ENCODE peak calls at places on chromosomes 11 and 22, in seven cellular contexts. One of them, this sample, is unnamed.

GRCh38 chr11:77167111-77167626 is 39.1 kb downstream of the MYO7A start:
- DNase-seq in H9: no peak
- DNase-seq in neuronal stem cell: no peak
- DNase-seq in H1: no peak
- DNase-seq in trophoblast cell: peak; percentile 69
- DNase-seq in mesenchymal stem cell: no peak
- DNase-seq in IMR-90: no peak
- DNase-seq in this sample: peak; percentile 6

GRCh38 chr11:7495997-7496545 is 10.8 kb downstream of the OLFML1 start:
- DNase-seq in H1: no peak
- DNase-seq in trophoblast cell: peak; percentile 9
- DNase-seq in mesenchymal stem cell: no peak
- DNase-seq in IMR-90: no peak
- DNase-seq in neuronal stem cell: no peak
- DNase-seq in H9: no peak
- DNase-seq in this sample: no peak

GRCh38 chr11:86128914-86129313 is 60.0 kb upstream of the PICALM start:
- DNase-seq in H9: no peak
- DNase-seq in neuronal stem cell: no peak
- DNase-seq in mesenchymal stem cell: no peak
- DNase-seq in trophoblast cell: no peak
- DNase-seq in IMR-90: no peak
- DNase-seq in H1: no peak
- DNase-seq in this sample: no peak

GRCh38 chr11:123065634-123066033 is 3.7 kb upstream of the HSPA8 start:
- DNase-seq in trophoblast cell: no peak
- DNase-seq in H1: no peak
- DNase-seq in IMR-90: peak; percentile 82
- DNase-seq in mesenchymal stem cell: no peak
- DNase-seq in neuronal stem cell: no peak
- DNase-seq in H9: no peak
- DNase-seq in this sample: no peak

GRCh38 chr11:125070699-125071254 is 7.7 kb downstream of the SLC37A2 start:
- DNase-seq in trophoblast cell: peak; percentile 54
- DNase-seq in H9: no peak
- DNase-seq in IMR-90: peak; percentile 64
- DNase-seq in neuronal stem cell: no peak
- DNase-seq in H1: no peak
- DNase-seq in mesenchymal stem cell: peak; percentile 63
- DNase-seq in this sample: no peak

GRCh38 chr22:29665486-29665885 is 54.3 kb upstream of the CABP7 start:
- DNase-seq in IMR-90: no peak
- DNase-seq in mesenchymal stem cell: no peak
- DNase-seq in trophoblast cell: no peak
- DNase-seq in neuronal stem cell: no peak
- DNase-seq in H9: no peak
- DNase-seq in H1: no peak
- DNase-seq in this sample: no peak

GRCh38 chr11:7677071-7677470 is 3.8 kb upstream of the CYB5R2 start:
- DNase-seq in H1: no peak
- DNase-seq in IMR-90: peak; percentile 41
- DNase-seq in mesenchymal stem cell: peak; percentile 38
- DNase-seq in neuronal stem cell: no peak
- DNase-seq in trophoblast cell: peak; percentile 80
- DNase-seq in H9: no peak
- DNase-seq in this sample: peak; percentile 68

GRCh38 chr11:9099617-9100016 is 8.2 kb upstream of the SCUBE2 start:
- DNase-seq in IMR-90: no peak
- DNase-seq in H1: no peak
- DNase-seq in mesenchymal stem cell: no peak
- DNase-seq in neuronal stem cell: no peak
- DNase-seq in H9: no peak
- DNase-seq in trophoblast cell: no peak
- DNase-seq in this sample: no peak

GRCh38 chr11:121810291-121810690 is 305.7 kb downstream of the BLID start:
- DNase-seq in H1: no peak
- DNase-seq in trophoblast cell: no peak
- DNase-seq in H9: no peak
- DNase-seq in mesenchymal stem cell: peak; percentile 18
- DNase-seq in neuronal stem cell: no peak
- DNase-seq in IMR-90: peak; percentile 88
- DNase-seq in this sample: no peak

GRCh38 chr22:30868663-30869385 is 99.8 kb downstream of the MORC2 start:
- DNase-seq in H1: no peak
- DNase-seq in IMR-90: peak; percentile 75
- DNase-seq in H9: no peak
- DNase-seq in mesenchymal stem cell: no peak
- DNase-seq in neuronal stem cell: no peak
- DNase-seq in trophoblast cell: no peak
- DNase-seq in this sample: no peak

GRCh38 chr22:32796865-32797573 is 4.5 kb upstream of the TIMP3 start:
- DNase-seq in IMR-90: peak; percentile 83
- DNase-seq in trophoblast cell: peak; percentile 77
- DNase-seq in neuronal stem cell: peak; percentile 48
- DNase-seq in mesenchymal stem cell: peak; percentile 66
- DNase-seq in H1: no peak
- DNase-seq in H9: peak; percentile 68
- DNase-seq in this sample: peak; percentile 67

GRCh38 chr11:73539506-73540084 is 58.3 kb downstream of the FAM168A start:
- DNase-seq in neuronal stem cell: no peak
- DNase-seq in H1: no peak
- DNase-seq in H9: no peak
- DNase-seq in trophoblast cell: no peak
- DNase-seq in mesenchymal stem cell: no peak
- DNase-seq in IMR-90: no peak
- DNase-seq in this sample: no peak

GRCh38 chr11:8289426-8290047 is 25.9 kb upstream of the LMO1 start:
- DNase-seq in trophoblast cell: no peak
- DNase-seq in mesenchymal stem cell: no peak
- DNase-seq in IMR-90: no peak
- DNase-seq in neuronal stem cell: peak; percentile 54
- DNase-seq in H9: peak; percentile 17
- DNase-seq in H1: no peak
- DNase-seq in this sample: no peak

GRCh38 chr11:32122200-32122599 is 31.3 kb downstream of the RCN1 start:
- DNase-seq in IMR-90: no peak
- DNase-seq in trophoblast cell: no peak
- DNase-seq in H9: no peak
- DNase-seq in H1: no peak
- DNase-seq in mesenchymal stem cell: no peak
- DNase-seq in neuronal stem cell: no peak
- DNase-seq in this sample: no peak

GRCh38 chr11:32121012-32121411 is 30.1 kb downstream of the RCN1 start:
- DNase-seq in H9: no peak
- DNase-seq in IMR-90: no peak
- DNase-seq in neuronal stem cell: no peak
- DNase-seq in mesenchymal stem cell: no peak
- DNase-seq in trophoblast cell: no peak
- DNase-seq in H1: no peak
- DNase-seq in this sample: no peak

GRCh38 chr11:32116668-32117067 is 25.8 kb downstream of the RCN1 start:
- DNase-seq in H9: no peak
- DNase-seq in H1: no peak
- DNase-seq in neuronal stem cell: no peak
- DNase-seq in mesenchymal stem cell: no peak
- DNase-seq in trophoblast cell: no peak
- DNase-seq in IMR-90: no peak
- DNase-seq in this sample: no peak

GRCh38 chr11:32115406-32115805 is 24.5 kb downstream of the RCN1 start:
- DNase-seq in H9: no peak
- DNase-seq in neuronal stem cell: no peak
- DNase-seq in mesenchymal stem cell: no peak
- DNase-seq in trophoblast cell: no peak
- DNase-seq in IMR-90: no peak
- DNase-seq in H1: no peak
- DNase-seq in this sample: peak; percentile 22

DNA sequence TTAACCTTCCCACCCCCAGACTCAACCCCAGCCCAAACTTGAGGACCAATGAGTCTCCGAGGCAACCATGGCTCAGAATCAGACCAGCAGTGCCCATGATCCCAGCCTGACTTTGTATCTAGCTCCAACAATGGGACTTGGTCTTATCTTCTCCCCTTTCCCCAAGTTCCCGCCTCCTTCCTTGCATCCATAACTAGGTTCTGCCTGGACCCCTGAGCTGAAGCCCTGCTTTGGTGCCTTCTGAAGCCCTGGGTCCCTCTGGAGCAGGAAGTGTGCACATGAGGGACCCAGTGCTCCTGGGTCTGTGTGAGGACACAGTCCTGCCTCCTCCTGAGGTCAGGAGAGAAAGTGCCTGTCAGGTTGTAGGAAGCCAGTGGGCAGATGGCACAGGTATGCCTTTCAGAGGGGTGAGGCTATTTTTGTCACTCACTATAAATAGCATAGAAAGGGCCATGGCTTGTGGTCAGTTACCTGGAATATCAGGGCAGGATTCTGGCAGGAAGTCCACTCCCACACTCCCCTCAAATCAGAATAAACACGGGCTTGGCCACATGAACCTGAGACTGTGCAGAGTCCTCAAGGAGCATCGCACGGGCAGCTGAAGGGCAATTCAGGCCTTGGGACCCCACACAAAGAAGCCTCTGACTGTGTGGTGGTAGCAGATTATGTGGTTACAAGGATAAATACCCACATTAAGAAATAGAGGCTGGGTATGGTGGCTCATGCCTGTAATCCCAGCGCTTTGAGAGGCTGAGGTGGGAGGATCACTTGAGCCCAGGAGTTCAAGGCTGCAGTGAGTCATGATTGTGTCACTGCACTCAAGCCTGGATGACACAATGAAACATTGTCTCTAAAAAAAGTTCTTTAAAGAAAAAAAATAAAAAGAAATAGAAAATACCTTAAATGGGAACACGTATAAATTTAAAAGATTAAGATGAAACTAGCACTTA is 27.4 kb downstream of the RCN1 start:
- DNase-seq in neuronal stem cell: no peak
- DNase-seq in trophoblast cell: peak; percentile 39
- DNase-seq in H1: no peak
- DNase-seq in mesenchymal stem cell: peak; percentile 70
- DNase-seq in H9: no peak
- DNase-seq in IMR-90: peak; percentile 80
- DNase-seq in this sample: no peak
- H3K23ac ChIP-seq in neuronal stem cell: peak overlapping the region; percentile 3
- H3K23ac ChIP-seq in trophoblast cell: no peak overlapping the region
- H3K23ac ChIP-seq in H1: no peak overlapping the region
- H3K23ac ChIP-seq in mesenchymal stem cell: no peak overlapping the region
- H3K23ac ChIP-seq in H9: no peak overlapping the region
- H3K23ac ChIP-seq in IMR-90: peak overlapping the region; percentile 47
- H3K23ac ChIP-seq in this sample: no peak overlapping the region

DNA sequence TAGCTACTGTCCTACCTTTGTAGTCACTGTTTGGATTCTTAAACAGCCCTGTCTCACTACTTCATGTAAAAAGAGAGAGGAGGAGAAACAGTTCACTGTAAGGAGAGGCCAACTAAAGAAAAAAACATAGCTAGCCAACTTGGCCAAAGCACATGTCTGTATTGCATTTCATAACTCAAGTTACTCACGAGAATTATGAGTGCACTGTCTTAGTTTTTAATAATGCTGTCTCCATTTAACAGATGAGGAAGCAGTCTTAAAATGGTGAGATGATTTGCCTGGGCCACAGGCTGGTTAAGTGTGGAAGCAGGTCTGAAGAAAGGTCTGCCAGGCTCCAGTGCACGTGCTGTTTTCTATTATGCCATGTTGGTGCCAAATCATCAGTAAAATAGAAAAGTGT is 104.5 kb downstream of the UVRAG start:
- DNase-seq in H1: no peak
- DNase-seq in trophoblast cell: no peak
- DNase-seq in mesenchymal stem cell: no peak
- DNase-seq in IMR-90: peak; percentile 20
- DNase-seq in neuronal stem cell: no peak
- DNase-seq in H9: no peak
- DNase-seq in this sample: no peak
- H3K23ac ChIP-seq in H1: no peak overlapping the region
- H3K23ac ChIP-seq in trophoblast cell: no peak overlapping the region
- H3K23ac ChIP-seq in mesenchymal stem cell: no peak overlapping the region
- H3K23ac ChIP-seq in IMR-90: no peak overlapping the region
- H3K23ac ChIP-seq in neuronal stem cell: no peak overlapping the region
- H3K23ac ChIP-seq in H9: no peak overlapping the region
- H3K23ac ChIP-seq in this sample: no peak overlapping the region

GRCh38 chr22:26414347-26414746 is 14.7 kb upstream of the ASPHD2 start:
- DNase-seq in H9: no peak
- DNase-seq in trophoblast cell: no peak
- DNase-seq in mesenchymal stem cell: no peak
- DNase-seq in neuronal stem cell: no peak
- DNase-seq in H1: no peak
- DNase-seq in IMR-90: no peak
- DNase-seq in this sample: no peak

GRCh38 chr22:26416670-26417270 is 12.3 kb upstream of the ASPHD2 start:
- DNase-seq in mesenchymal stem cell: peak; percentile 46
- DNase-seq in H1: peak; percentile 70
- DNase-seq in H9: peak; percentile 80
- DNase-seq in IMR-90: peak; percentile 73
- DNase-seq in trophoblast cell: peak; percentile 98
- DNase-seq in neuronal stem cell: no peak
- DNase-seq in this sample: peak; percentile 95

GRCh38 chr22:26417406-26417805 is 11.7 kb upstream of the ASPHD2 start:
- DNase-seq in H1: no peak
- DNase-seq in neuronal stem cell: no peak
- DNase-seq in IMR-90: no peak
- DNase-seq in H9: no peak
- DNase-seq in mesenchymal stem cell: no peak
- DNase-seq in trophoblast cell: no peak
- DNase-seq in this sample: peak; percentile 56

GRCh38 chr22:26418620-26419019 is 10.4 kb upstream of the ASPHD2 start:
- DNase-seq in H1: no peak
- DNase-seq in IMR-90: no peak
- DNase-seq in mesenchymal stem cell: no peak
- DNase-seq in neuronal stem cell: no peak
- DNase-seq in H9: no peak
- DNase-seq in trophoblast cell: no peak
- DNase-seq in this sample: no peak

GRCh38 chr22:26416256-26416655 is 12.8 kb upstream of the ASPHD2 start:
- DNase-seq in IMR-90: no peak
- DNase-seq in H9: no peak
- DNase-seq in neuronal stem cell: no peak
- DNase-seq in H1: no peak
- DNase-seq in trophoblast cell: no peak
- DNase-seq in mesenchymal stem cell: no peak
- DNase-seq in this sample: no peak
- H3K23ac ChIP-seq in IMR-90: no peak overlapping the region
- H3K23ac ChIP-seq in H9: no peak overlapping the region
- H3K23ac ChIP-seq in neuronal stem cell: no peak overlapping the region
- H3K23ac ChIP-seq in H1: no peak overlapping the region
- H3K23ac ChIP-seq in trophoblast cell: no peak overlapping the region
- H3K23ac ChIP-seq in mesenchymal stem cell: no peak overlapping the region
- H3K23ac ChIP-seq in this sample: no peak overlapping the region

GRCh38 chr22:39763276-39763675 is 130.3 kb downstream of the ENTHD1 start:
- DNase-seq in mesenchymal stem cell: no peak
- DNase-seq in H9: no peak
- DNase-seq in trophoblast cell: no peak
- DNase-seq in H1: no peak
- DNase-seq in neuronal stem cell: no peak
- DNase-seq in IMR-90: no peak
- DNase-seq in this sample: no peak

DNA sequence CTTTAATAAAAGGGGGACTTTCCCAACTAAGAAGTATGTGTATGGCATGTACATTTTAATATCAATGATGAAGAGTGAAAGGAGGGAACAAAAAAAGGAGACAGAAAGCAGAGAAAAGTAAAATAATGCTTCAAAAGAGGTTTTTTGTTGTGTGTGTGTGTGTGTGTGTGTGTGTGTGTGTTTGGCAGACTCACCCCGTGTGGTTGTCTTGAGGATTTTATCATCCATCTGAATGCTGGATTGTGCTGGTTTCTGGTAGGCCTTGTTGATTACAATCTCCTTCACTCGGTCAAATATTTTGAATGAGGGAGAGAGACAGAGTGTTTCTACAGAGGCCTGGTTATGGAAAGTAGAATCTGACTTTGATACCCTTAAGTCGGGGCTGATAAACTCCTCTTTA is 128.5 kb downstream of the ENTHD1 start:
- DNase-seq in H1: no peak
- DNase-seq in H9: no peak
- DNase-seq in IMR-90: no peak
- DNase-seq in mesenchymal stem cell: no peak
- DNase-seq in neuronal stem cell: no peak
- DNase-seq in trophoblast cell: peak; percentile 18
- DNase-seq in this sample: peak; percentile 8
- H3K23ac ChIP-seq in H1: no peak overlapping the region
- H3K23ac ChIP-seq in H9: no peak overlapping the region
- H3K23ac ChIP-seq in IMR-90: no peak overlapping the region
- H3K23ac ChIP-seq in mesenchymal stem cell: no peak overlapping the region
- H3K23ac ChIP-seq in neuronal stem cell: no peak overlapping the region
- H3K23ac ChIP-seq in trophoblast cell: no peak overlapping the region
- H3K23ac ChIP-seq in this sample: no peak overlapping the region